ENCODE peak calls at places on chromosomes 4 and X, in seven cellular contexts. K is activated CD8-positive, alpha-beta T cell treated with anti-CD3 and anti-CD28 coated beads, Interleukin-2, amount 10 ng/mL, durations not matched to agents 7 days and 5 days; H is cardiac muscle cell; V is islet precursor cell; U is heart left ventricle; J is NCI-H446 treated with DMSO at 0.1 percent for 48 hours; Q is B cell. R is an unnamed sample.
A peak's percentile ranks its signal among the peaks of the same experiment; 100 is the strongest.

GRCh38 chrX:22634081-22634480 is 361.4 kb downstream of the CBLL2 start:
- DNase-seq in H (peak; percentile 49), K (no peak), U (no peak), V (no peak), Q (no peak), J (no peak), R (no peak)

GRCh38 chr4:7652451-7652871 is 217.7 kb upstream of the PSAPL1 start:
- DNase-seq in V (no peak), Q (no peak), K (peak; percentile 50), H (peak; percentile 25), U (no peak), J (no peak), R (no peak)

GRCh38 chr4:180617203-180617602 is 1626.0 kb upstream of the TENM3 start:
- DNase-seq in J (no peak), H (no peak), K (no peak), Q (no peak), V (peak; percentile 68), U (no peak), R (no peak)

GRCh38 chrX:151688695-151689094 is 6.6 kb upstream of the PRRG3 start:
- DNase-seq in V (no peak), K (no peak), H (no peak), U (no peak), Q (no peak), J (no peak), R (no peak)

GRCh38 chr4:109040441-109040840 is 262.0 kb downstream of the COL25A1 start:
- DNase-seq in Q (no peak), H (no peak), K (no peak), U (no peak), J (no peak), V (no peak), R (no peak)

GRCh38 chr4:69568787-69569186 is 70.7 kb downstream of the UGT2A2 start:
- DNase-seq in U (no peak), K (no peak), J (no peak), Q (no peak), V (no peak), H (no peak), R (no peak)

GRCh38 chrX:69297521-69297920 is 132.3 kb upstream of the PJA1 start:
- DNase-seq in H (no peak), K (no peak), U (no peak), Q (no peak), J (no peak), V (no peak), R (no peak)

GRCh38 chr4:30610361-30610760 is 109.8 kb upstream of the PCDH7 start:
- DNase-seq in K (no peak), Q (no peak), V (no peak), J (no peak), U (no peak), H (peak; percentile 53), R (no peak)

GRCh38 chrX:151510203-151510602 is 53.3 kb upstream of the PASD1 start:
- DNase-seq in K (no peak), U (no peak), H (no peak), J (no peak), V (no peak), Q (no peak), R (no peak)

GRCh38 chrX:108397627-108398392 is 40.4 kb downstream of the COL4A6 start:
- DNase-seq in J (no peak), Q (no peak), K (no peak), U (no peak), V (no peak), H (peak; percentile 3), R (no peak)

GRCh38 chr4:189912170-189912569 is 28.5 kb upstream of the FRG1 start:
- DNase-seq in K (no peak), V (no peak), Q (no peak), U (no peak), H (no peak), J (no peak), R (no peak)

GRCh38 chr4:77881460-77882295 is 19.0 kb downstream of the MRPL1 start:
- DNase-seq in J (peak; percentile 17), H (peak; percentile 39), K (no peak), V (no peak), U (no peak), Q (no peak), R (peak; percentile 29)

GRCh38 chr4:113618205-113618604 is 143.3 kb downstream of the CAMK2D start:
- DNase-seq in U (no peak), Q (no peak), H (no peak), V (no peak), K (no peak), J (peak; percentile 25), R (no peak)

GRCh38 chr4:24980064-24980690 is 50.6 kb downstream of the LGI2 start:
- DNase-seq in H (peak; percentile 81), U (peak; percentile 73), J (no peak), K (peak; percentile 66), V (peak; percentile 64), Q (peak; percentile 49), R (no peak)

GRCh38 chr4:128550060-128550459 is 259.4 kb upstream of the JADE1 start:
- DNase-seq in U (no peak), V (no peak), J (no peak), K (no peak), Q (no peak), H (no peak), R (no peak)

GRCh38 chr4:168605411-168605810 is 108.6 kb downstream of the PALLD start:
- DNase-seq in J (no peak), Q (no peak), U (no peak), K (no peak), V (peak; percentile 91), H (peak; percentile 61), R (no peak)

R was measured in epithelial cell of prostate.